ENCODE peak calls at places on chromosomes 5 and 9, in six cellular contexts. B, R, F, P, G and A are unnamed samples.
A peak's percentile ranks its signal among the peaks of the same experiment; 100 is the strongest.

GRCh38 chr9:138104251-138105122 is 226.9 kb downstream of the CACNA1B start:
- DNase-seq in B (no peak), R (no peak), F (peak; percentile 24), P (peak; percentile 53), G (no peak), A (no peak)

GRCh38 chr5:93246093-93246855 is 334.7 kb downstream of the NR2F1-AS1 start:
- DNase-seq in B (no peak), R (peak; percentile 87), F (no peak), P (peak; percentile 92), G (no peak), A (no peak)

GRCh38 chr9:96344458-96345180 is 38.9 kb downstream of the SLC35D2 start:
- DNase-seq in B (no peak), R (peak; percentile 98), F (peak; percentile 86), P (peak; percentile 44), G (peak; percentile 58), A (no peak)

GRCh38 chr9:133428579-133429215 is 6.5 kb downstream of the ADAMTS13 start:
- DNase-seq in B (no peak), R (no peak), F (peak; percentile 81), P (peak; percentile 87), G (no peak), A (no peak)

GRCh38 chr9:86503281-86503680 is 149.1 kb upstream of the TUT7 start:
- DNase-seq in B (no peak), R (no peak), F (no peak), P (no peak), G (no peak), A (no peak)

GRCh38 chr5:90410178-90410762 is 714 bp upstream of the CETN3 start:
- DNase-seq in B (no peak), R (no peak), F (no peak), P (no peak), G (peak; percentile 28), A (no peak)

GRCh38 chr9:122071716-122072115 is 21.4 kb downstream of the TTLL11 start:
- DNase-seq in B (no peak), R (no peak), F (no peak), P (no peak), G (no peak), A (no peak)

GRCh38 chr5:172953776-172954189 is 5.4 kb upstream of the RPL26L1 start:
- DNase-seq in B (no peak), R (peak; percentile 64), F (no peak), P (no peak), G (no peak), A (no peak)

GRCh38 chr5:4159681-4160080 is 564.0 kb downstream of the IRX1 start:
- DNase-seq in B (no peak), R (no peak), F (no peak), P (no peak), G (no peak), A (no peak)

GRCh38 chr5:61051267-61051666 is 106.3 kb downstream of the NDUFAF2 start:
- DNase-seq in B (no peak), R (peak; percentile 68), F (no peak), P (no peak), G (no peak), A (no peak)

DNA sequence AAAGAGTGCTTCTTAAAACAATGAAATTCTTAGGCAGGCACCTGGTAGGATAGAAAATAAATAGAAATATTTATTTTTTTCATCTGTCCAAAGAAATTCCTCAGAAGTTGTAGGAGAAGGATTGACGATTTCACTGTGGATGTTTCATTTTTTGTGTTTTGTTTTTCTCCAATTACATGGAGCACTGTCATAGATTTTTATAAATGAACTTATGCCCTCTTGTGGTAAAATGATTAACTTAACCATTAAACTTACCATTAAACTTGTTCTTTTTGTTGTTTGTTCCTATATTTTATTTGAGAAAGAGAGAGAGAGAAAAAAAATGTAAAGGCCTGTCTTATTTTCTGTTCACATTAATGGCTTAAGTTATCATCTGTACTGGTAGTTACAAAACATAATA is 339.2 kb downstream of the PRR16 start:
- DNase-seq in B (no peak), R (peak; percentile 71), F (no peak), P (no peak), G (peak; percentile 2), A (no peak)
- TF ChIP-seq CTCF in B (peak; percentile 13), R (no peak), F (peak; percentile 67), P (peak; percentile 52), G (no peak), A (no peak)

DNA sequence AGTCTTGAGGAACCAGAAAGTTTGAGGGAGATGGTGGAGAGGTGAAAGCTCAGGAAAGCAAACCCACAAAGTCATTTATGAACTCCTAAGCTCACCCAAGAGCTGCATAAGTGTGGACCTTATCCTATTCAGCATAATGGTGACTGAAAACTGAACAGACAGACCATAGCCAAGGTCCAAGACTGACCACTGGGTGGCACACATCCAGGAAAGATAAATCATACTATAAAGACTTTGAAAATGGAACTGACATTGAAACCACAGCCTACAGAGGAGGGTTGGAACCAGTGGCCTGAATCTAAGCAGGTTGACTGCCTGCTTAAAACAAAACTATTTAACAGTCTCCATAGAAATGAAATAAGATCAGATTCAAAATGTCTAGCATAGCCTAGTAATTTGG is 121.1 kb upstream of the RGS7BP start:
- DNase-seq in B (no peak), R (peak; percentile 1), F (peak; percentile 28), P (peak; percentile 18), G (peak; percentile 34), A (no peak)
- TF ChIP-seq CTCF in B (no peak), R (no peak), F (peak; percentile 60), P (peak; percentile 57), G (peak; percentile 37), A (peak; percentile 37)

DNA sequence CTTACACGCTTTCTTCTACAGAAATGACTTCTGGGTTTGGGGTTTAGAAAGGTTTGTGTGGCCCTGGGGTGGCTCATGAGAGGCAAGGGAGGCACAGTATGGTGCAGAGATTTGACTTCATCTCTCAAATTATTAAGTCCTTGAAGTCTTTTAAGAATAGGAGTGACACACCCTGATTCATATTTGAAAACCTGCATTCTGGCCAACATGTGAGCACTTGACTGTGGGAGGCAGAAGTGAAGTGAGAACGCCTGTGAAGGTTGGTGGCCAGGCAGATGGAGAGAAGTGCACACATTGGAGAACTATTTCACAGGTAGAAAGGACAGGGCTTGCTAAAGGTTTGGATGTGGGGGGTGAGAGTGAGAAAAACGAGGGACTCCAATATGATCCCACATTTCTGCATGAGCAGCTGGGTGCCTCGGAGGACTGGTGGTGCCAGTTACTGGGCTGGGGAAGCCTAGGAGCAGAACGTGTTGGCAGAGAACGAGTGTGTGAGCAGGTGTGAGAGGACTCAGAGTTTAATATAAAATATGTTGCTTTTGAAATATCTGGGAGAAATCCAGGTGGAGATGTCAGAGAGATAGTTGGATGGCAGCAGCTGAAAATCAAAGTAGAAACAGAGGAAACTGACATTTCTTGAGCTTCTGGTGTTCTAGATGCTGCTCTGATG is 240.0 kb upstream of the ADAMTSL1 start:
- DNase-seq in B (no peak), R (no peak), F (no peak), P (no peak), G (no peak), A (no peak)
- TF ChIP-seq CTCF in B (no peak), R (no peak), F (no peak), P (no peak), G (no peak), A (no peak)

GRCh38 chr5:73834693-73835092 is 208.7 kb downstream of the ARHGEF28 start:
- DNase-seq in B (no peak), R (no peak), F (no peak), P (no peak), G (no peak), A (no peak)

GRCh38 chr5:73826301-73826700 is 200.3 kb downstream of the ARHGEF28 start:
- DNase-seq in B (peak; percentile 67), R (no peak), F (no peak), P (no peak), G (no peak), A (no peak)

GRCh38 chr5:73826761-73827450 is 200.9 kb downstream of the ARHGEF28 start:
- DNase-seq in B (no peak), R (peak; percentile 57), F (no peak), P (no peak), G (no peak), A (no peak)

GRCh38 chr5:73828465-73828864 is 202.5 kb downstream of the ARHGEF28 start:
- DNase-seq in B (no peak), R (no peak), F (no peak), P (no peak), G (no peak), A (no peak)

DNA sequence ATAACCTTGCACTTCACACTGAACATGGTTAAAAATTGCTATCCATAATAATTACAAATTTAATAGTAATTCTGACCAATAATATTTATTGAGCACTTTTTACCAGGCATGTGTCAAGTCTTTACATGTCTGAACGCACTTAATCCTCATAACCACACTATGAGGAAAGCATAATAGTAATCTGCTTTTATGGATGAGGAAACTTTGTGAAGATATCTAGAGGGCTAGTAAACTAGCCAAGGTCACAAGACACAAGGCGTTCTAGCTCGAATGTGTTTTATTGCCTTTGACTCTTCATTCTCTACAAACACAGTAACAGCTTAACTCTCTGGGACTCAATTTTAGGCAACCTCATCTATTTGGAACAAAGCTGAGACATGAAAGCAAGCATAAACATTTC is 205.1 kb downstream of the ARHGEF28 start:
- DNase-seq in B (no peak), R (no peak), F (no peak), P (no peak), G (no peak), A (no peak)
- TF ChIP-seq CTCF in B (no peak), R (no peak), F (no peak), P (no peak), G (no peak), A (no peak)

DNA sequence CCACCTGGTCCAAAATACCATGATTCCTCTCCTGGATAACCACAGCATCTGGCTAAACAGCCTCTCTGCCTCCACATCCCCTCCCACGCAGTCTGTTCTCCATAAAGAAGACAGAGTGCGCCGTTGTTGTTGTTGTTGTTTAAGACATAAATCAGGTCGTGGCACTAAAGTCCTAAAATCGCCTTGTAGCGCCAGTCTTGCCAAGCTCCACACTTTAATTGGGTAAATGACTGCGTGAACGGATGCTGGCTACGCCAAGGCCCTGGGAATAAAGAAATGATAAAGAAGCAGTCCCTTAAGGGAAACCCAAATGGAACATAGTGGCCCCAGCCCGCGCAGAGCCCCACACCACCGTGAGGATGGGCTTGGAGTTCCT is 364 bp upstream of the SFXN1 start:
- DNase-seq in B (no peak), R (no peak), F (no peak), P (peak; percentile 12), G (no peak), A (no peak)
- TF ChIP-seq CTCF in B (no peak), R (no peak), F (no peak), P (no peak), G (no peak), A (no peak)

GRCh38 chr5:167245871-167246270 is 1045.6 kb upstream of the WWC1 start:
- DNase-seq in B (no peak), R (no peak), F (peak; percentile 45), P (peak; percentile 17), G (no peak), A (no peak)

GRCh38 chr5:167248262-167248661 is 1043.2 kb upstream of the WWC1 start:
- DNase-seq in B (no peak), R (no peak), F (no peak), P (no peak), G (no peak), A (no peak)

GRCh38 chr5:167241436-167242067 is 1049.9 kb upstream of the WWC1 start:
- DNase-seq in B (no peak), R (no peak), F (no peak), P (no peak), G (no peak), A (no peak)

DNA sequence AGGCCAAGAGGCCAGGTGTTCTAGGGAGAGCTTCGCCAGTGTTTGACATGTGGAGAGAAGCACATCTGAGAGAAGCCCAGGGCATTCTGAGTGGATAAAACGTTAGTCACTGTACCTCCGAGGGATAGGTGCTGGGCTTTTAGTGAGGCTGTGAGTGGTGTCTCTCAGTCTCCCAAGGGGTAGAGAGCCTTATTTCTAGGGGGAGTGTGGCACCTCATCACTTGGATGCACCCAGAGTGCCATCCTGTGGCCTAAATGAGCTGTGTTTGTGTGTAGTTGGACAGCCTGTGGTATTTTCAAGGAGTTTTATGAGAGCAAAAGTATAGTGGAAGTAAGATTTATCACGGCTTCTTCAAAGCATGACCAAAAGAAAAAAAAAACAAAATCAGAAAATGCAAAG is 1046.9 kb upstream of the WWC1 start:
- DNase-seq in B (no peak), R (peak; percentile 52), F (peak; percentile 63), P (peak; percentile 80), G (peak; percentile 8), A (no peak)
- TF ChIP-seq CTCF in B (no peak), R (no peak), F (peak; percentile 80), P (peak; percentile 83), G (no peak), A (no peak)